ENCODE peak calls at places on chromosomes 16 and 17, in five cellular contexts. One of them, this sample, is unnamed.

GRCh38 chr16:89491238-89491869 is 993 bp upstream of the ANKRD11 start:
- DNase-seq in K562: no peak
- DNase-seq in A549: peak; percentile 64
- DNase-seq in GM12878: no peak
- DNase-seq in GM23338: peak; percentile 76
- DNase-seq in this sample: peak; percentile 66

GRCh38 chr16:49350265-49351103 is 23.1 kb upstream of the C16orf78 start:
- DNase-seq in A549: peak; percentile 54
- DNase-seq in GM12878: no peak
- DNase-seq in K562: peak; percentile 77
- DNase-seq in GM23338: peak; percentile 82
- DNase-seq in this sample: peak; percentile 37

GRCh38 chr17:36072431-36073121 is 8.5 kb downstream of the CCL18 start:
- DNase-seq in A549: peak; percentile 70
- DNase-seq in GM23338: peak; percentile 90
- DNase-seq in GM12878: peak; percentile 69
- DNase-seq in K562: peak; percentile 78
- DNase-seq in this sample: peak; percentile 52

GRCh38 chr17:49742256-49742655 is 21.7 kb downstream of the FAM117A start:
- DNase-seq in K562: no peak
- DNase-seq in A549: no peak
- DNase-seq in GM23338: no peak
- DNase-seq in GM12878: no peak
- DNase-seq in this sample: no peak

GRCh38 chr16:70529051-70529777 is 5.6 kb downstream of the SF3B3 start:
- DNase-seq in GM12878: no peak
- DNase-seq in K562: no peak
- DNase-seq in GM23338: peak; percentile 46
- DNase-seq in A549: peak; percentile 62
- DNase-seq in this sample: peak; percentile 36

GRCh38 chr17:76968707-76969597 is 100.7 kb downstream of the MGAT5B start:
- DNase-seq in GM23338: peak; percentile 99
- DNase-seq in A549: no peak
- DNase-seq in K562: no peak
- DNase-seq in GM12878: no peak
- DNase-seq in this sample: no peak

GRCh38 chr17:42853597-42853967 is 2.6 kb downstream of the AOC3 start:
- DNase-seq in K562: no peak
- DNase-seq in GM23338: no peak
- DNase-seq in GM12878: no peak
- DNase-seq in A549: no peak
- DNase-seq in this sample: no peak

GRCh38 chr17:2102931-2103398 is 48.1 kb downstream of the HIC1 start:
- DNase-seq in A549: no peak
- DNase-seq in GM23338: no peak
- DNase-seq in GM12878: no peak
- DNase-seq in K562: no peak
- DNase-seq in this sample: no peak

GRCh38 chr17:30093463-30094147 is 23.0 kb upstream of the NSRP1 start:
- DNase-seq in GM12878: peak; percentile 32
- DNase-seq in K562: peak; percentile 79
- DNase-seq in GM23338: peak; percentile 89
- DNase-seq in A549: peak; percentile 94
- DNase-seq in this sample: peak; percentile 49

GRCh38 chr17:38425744-38426143 is 2.5 kb upstream of the ARHGAP23 start:
- DNase-seq in A549: no peak
- DNase-seq in GM23338: no peak
- DNase-seq in GM12878: no peak
- DNase-seq in K562: no peak
- DNase-seq in this sample: no peak

GRCh38 chr16:1300664-1301476 is 8.6 kb upstream of the UBE2I start:
- DNase-seq in K562: peak; percentile 87
- DNase-seq in GM12878: no peak
- DNase-seq in GM23338: peak; percentile 78
- DNase-seq in A549: peak; percentile 88
- DNase-seq in this sample: peak; percentile 55

GRCh38 chr17:6455321-6455705 is 11.1 kb downstream of the PIMREG start:
- DNase-seq in K562: no peak
- DNase-seq in GM12878: no peak
- DNase-seq in GM23338: peak; percentile 76
- DNase-seq in A549: no peak
- DNase-seq in this sample: no peak

GRCh38 chr16:3170440-3171180 is 17.4 kb upstream of the OR1F1 start:
- DNase-seq in K562: no peak
- DNase-seq in GM23338: peak; percentile 87
- DNase-seq in GM12878: no peak
- DNase-seq in A549: no peak
- DNase-seq in this sample: no peak

GRCh38 chr17:79950306-79950705 is 85.4 kb downstream of the TBC1D16 start:
- DNase-seq in A549: no peak
- DNase-seq in K562: no peak
- DNase-seq in GM12878: no peak
- DNase-seq in GM23338: peak; percentile 65
- DNase-seq in this sample: no peak

GRCh38 chr17:2688351-2689342 is 22.9 kb downstream of the CLUH start:
- DNase-seq in GM23338: no peak
- DNase-seq in A549: no peak
- DNase-seq in GM12878: no peak
- DNase-seq in K562: peak; percentile 4
- DNase-seq in this sample: peak; percentile 19

GRCh38 chr17:64107517-64108235 is 22.3 kb downstream of the ERN1 start:
- DNase-seq in A549: no peak
- DNase-seq in GM12878: no peak
- DNase-seq in K562: no peak
- DNase-seq in GM23338: no peak
- DNase-seq in this sample: peak; percentile 35

GRCh38 chr17:8577868-8578267 is 52.7 kb downstream of the MYH10 start:
- DNase-seq in GM23338: no peak
- DNase-seq in GM12878: no peak
- DNase-seq in K562: no peak
- DNase-seq in A549: no peak
- DNase-seq in this sample: no peak

GRCh38 chr17:28953444-28954118 is 2.3 kb upstream of the PHF12 start:
- DNase-seq in GM12878: no peak
- DNase-seq in A549: peak; percentile 72
- DNase-seq in K562: peak; percentile 42
- DNase-seq in GM23338: peak; percentile 97
- DNase-seq in this sample: peak; percentile 41

GRCh38 chr17:35791681-35792350 is 3.6 kb downstream of the MMP28 start:
- DNase-seq in K562: no peak
- DNase-seq in GM23338: no peak
- DNase-seq in GM12878: no peak
- DNase-seq in A549: no peak
- DNase-seq in this sample: no peak

GRCh38 chr16:49587511-49587910 is 213.9 kb downstream of the C16orf78 start:
- DNase-seq in K562: no peak
- DNase-seq in GM23338: no peak
- DNase-seq in GM12878: no peak
- DNase-seq in A549: no peak
- DNase-seq in this sample: no peak

GRCh38 chr17:37327341-37328090 is 48.3 kb upstream of the C17orf78 start:
- DNase-seq in A549: no peak
- DNase-seq in GM12878: no peak
- DNase-seq in GM23338: no peak
- DNase-seq in K562: no peak
- DNase-seq in this sample: no peak

GRCh38 chr16:71734511-71734910 is 10.0 kb upstream of the PHLPP2 start:
- DNase-seq in K562: no peak
- DNase-seq in GM23338: no peak
- DNase-seq in A549: no peak
- DNase-seq in GM12878: no peak
- DNase-seq in this sample: peak; percentile 12

GRCh38 chr17:65468321-65468720 is 93.1 kb downstream of the AXIN2 start:
- DNase-seq in K562: no peak
- DNase-seq in A549: no peak
- DNase-seq in GM12878: no peak
- DNase-seq in GM23338: no peak
- DNase-seq in this sample: no peak

GRCh38 chr17:68704897-68705296 is 103.7 kb upstream of the FAM20A start:
- DNase-seq in GM12878: no peak
- DNase-seq in A549: no peak
- DNase-seq in K562: no peak
- DNase-seq in GM23338: no peak
- DNase-seq in this sample: no peak

GRCh38 chr17:9895923-9896322 is 9.1 kb downstream of the RCVRN start:
- DNase-seq in GM12878: no peak
- DNase-seq in A549: no peak
- DNase-seq in K562: no peak
- DNase-seq in GM23338: no peak
- DNase-seq in this sample: no peak

GRCh38 chr16:28326881-28327610 is 34.7 kb downstream of the SBK1 start:
- DNase-seq in K562: peak; percentile 81
- DNase-seq in GM23338: peak; percentile 84
- DNase-seq in GM12878: no peak
- DNase-seq in A549: peak; percentile 91
- DNase-seq in this sample: peak; percentile 61

GRCh38 chr17:43018008-43018853 is 4.0 kb downstream of the VAT1 start:
- DNase-seq in GM23338: peak; percentile 53
- DNase-seq in GM12878: no peak
- DNase-seq in A549: no peak
- DNase-seq in K562: no peak
- DNase-seq in this sample: no peak

GRCh38 chr17:41492771-41493170 is 3.1 kb upstream of the KRT36 start:
- DNase-seq in K562: no peak
- DNase-seq in GM12878: no peak
- DNase-seq in A549: no peak
- DNase-seq in GM23338: no peak
- DNase-seq in this sample: peak; percentile 49

GRCh38 chr17:44004761-44005526 is 522 bp downstream of the NAGS start:
- DNase-seq in GM12878: no peak
- DNase-seq in GM23338: peak; percentile 66
- DNase-seq in A549: no peak
- DNase-seq in K562: no peak
- DNase-seq in this sample: no peak

GRCh38 chr17:69064476-69064875 is 3.7 kb upstream of the ABCA9 start:
- DNase-seq in GM23338: no peak
- DNase-seq in GM12878: no peak
- DNase-seq in K562: no peak
- DNase-seq in A549: no peak
- DNase-seq in this sample: no peak

GRCh38 chr16:77406680-77407079 is 28.2 kb downstream of the ADAMTS18 start:
- DNase-seq in GM12878: no peak
- DNase-seq in K562: no peak
- DNase-seq in GM23338: peak; percentile 24
- DNase-seq in A549: no peak
- DNase-seq in this sample: peak; percentile 15

GRCh38 chr17:48748728-48749566 is 20.4 kb upstream of the HOXB13 start:
- DNase-seq in GM12878: no peak
- DNase-seq in K562: no peak
- DNase-seq in GM23338: no peak
- DNase-seq in A549: no peak
- DNase-seq in this sample: no peak

GRCh38 chr17:77800832-77801231 is 157.7 kb upstream of the TNRC6C start:
- DNase-seq in K562: no peak
- DNase-seq in GM12878: no peak
- DNase-seq in GM23338: no peak
- DNase-seq in A549: no peak
- DNase-seq in this sample: no peak

GRCh38 chr17:56887552-56888467 is 26.0 kb downstream of the TRIM25 start:
- DNase-seq in K562: no peak
- DNase-seq in GM12878: no peak
- DNase-seq in GM23338: no peak
- DNase-seq in A549: no peak
- DNase-seq in this sample: peak; percentile 72

GRCh38 chr17:82779541-82779940 is 27.7 kb downstream of the TBCD start:
- DNase-seq in A549: no peak
- DNase-seq in K562: no peak
- DNase-seq in GM12878: no peak
- DNase-seq in GM23338: no peak
- DNase-seq in this sample: no peak

GRCh38 chr17:82782657-82783207 is 30.9 kb downstream of the TBCD start:
- DNase-seq in K562: no peak
- DNase-seq in A549: no peak
- DNase-seq in GM23338: no peak
- DNase-seq in GM12878: no peak
- DNase-seq in this sample: no peak

GRCh38 chr17:82780195-82780594 is 28.3 kb downstream of the TBCD start:
- DNase-seq in GM23338: no peak
- DNase-seq in K562: no peak
- DNase-seq in GM12878: no peak
- DNase-seq in A549: no peak
- DNase-seq in this sample: no peak

GRCh38 chr17:82781894-82782274 is 30.0 kb downstream of the TBCD start:
- DNase-seq in K562: peak; percentile 79
- DNase-seq in GM12878: peak; percentile 17
- DNase-seq in A549: peak; percentile 99
- DNase-seq in GM23338: peak; percentile 82
- DNase-seq in this sample: peak; percentile 50

GRCh38 chr17:82780981-82781893 is 29.4 kb downstream of the TBCD start:
- DNase-seq in K562: no peak
- DNase-seq in A549: peak; percentile 34
- DNase-seq in GM23338: no peak
- DNase-seq in GM12878: no peak
- DNase-seq in this sample: no peak
- TF ChIP-seq JUNB in K562: no peak
- TF ChIP-seq JUNB in A549: no peak
- TF ChIP-seq JUNB in GM23338: no peak
- TF ChIP-seq JUNB in GM12878: no peak
- TF ChIP-seq JUNB in this sample: no peak

DNA sequence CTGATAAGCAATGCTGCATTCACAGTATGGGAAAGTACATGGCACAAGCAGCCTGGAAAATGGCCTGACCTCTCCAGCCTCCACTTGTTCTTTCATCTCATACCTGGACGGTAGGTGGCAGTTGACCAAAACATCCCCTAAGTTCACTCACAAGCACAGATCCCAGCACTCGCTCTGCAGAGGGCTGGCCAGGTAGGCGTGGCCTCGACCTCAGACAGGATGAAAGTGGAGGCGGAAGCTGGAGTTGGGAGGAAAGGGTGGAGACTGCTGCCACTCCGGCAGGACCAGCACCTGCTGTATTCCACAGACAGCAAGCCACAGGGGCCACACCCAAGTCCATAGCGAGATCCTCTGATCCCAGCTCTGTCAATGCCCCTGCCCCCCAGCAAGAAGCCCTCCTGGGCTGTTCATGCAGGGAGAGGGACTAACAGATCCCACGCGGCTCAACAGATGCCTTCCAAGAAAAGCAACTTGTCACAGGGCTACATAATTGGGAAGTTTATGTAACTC is 31.3 kb downstream of the ZCCHC14 start:
- DNase-seq in GM12878: no peak
- DNase-seq in K562: peak; percentile 90
- DNase-seq in GM23338: peak; percentile 99
- DNase-seq in A549: peak; percentile 94
- DNase-seq in this sample: peak; percentile 97
- TF ChIP-seq CTCF in GM12878: peak; percentile 59
- TF ChIP-seq CTCF in K562: peak; percentile 56
- TF ChIP-seq CTCF in GM23338: peak; percentile 62
- TF ChIP-seq CTCF in A549: peak; percentile 67
- TF ChIP-seq CTCF in this sample: peak; percentile 95

GRCh38 chr17:39591958-39592954 is 15.5 kb downstream of the NEUROD2 start:
- DNase-seq in A549: no peak
- DNase-seq in GM23338: peak; percentile 96
- DNase-seq in K562: peak; percentile 59
- DNase-seq in GM12878: no peak
- DNase-seq in this sample: peak; percentile 68
- TF ChIP-seq JUNB in A549: no peak
- TF ChIP-seq JUNB in GM23338: no peak
- TF ChIP-seq JUNB in K562: no peak
- TF ChIP-seq JUNB in GM12878: no peak
- TF ChIP-seq JUNB in this sample: peak; percentile 73

GRCh38 chr17:47660064-47660492 is 10.4 kb downstream of the KPNB1 start:
- DNase-seq in GM23338: no peak
- DNase-seq in A549: no peak
- DNase-seq in K562: no peak
- DNase-seq in GM12878: peak; percentile 39
- DNase-seq in this sample: no peak
- TF ChIP-seq CTCF in GM23338: no peak
- TF ChIP-seq CTCF in A549: no peak
- TF ChIP-seq CTCF in K562: no peak
- TF ChIP-seq CTCF in GM12878: no peak
- TF ChIP-seq CTCF in this sample: no peak